ENCODE peak calls at places on chromosomes 5 and 9, in eight cellular contexts. O is PC-3, Q is GM23248, E is neural progenitor cell, X is GM23338, M is SK-N-SH, Y is OCI-LY7, D is HCT116. P is an unnamed sample.

GRCh38 chr5:133739381-133739780 is 127.0 kb upstream of the FSTL4 start:
- DNase-seq in O (no peak), Q (no peak), E (no peak), X (no peak), M (no peak), Y (no peak), D (no peak), P (no peak)

GRCh38 chr5:148482697-148483462 is 99.1 kb downstream of the FBXO38 start:
- DNase-seq in O (peak), Q (peak), E (peak), X (peak), M (peak), Y (peak), D (peak), P (peak)

GRCh38 chr5:124655211-124655880 is 91.1 kb downstream of the ZNF608 start:
- DNase-seq in O (peak), Q (peak), E (no peak), X (no peak), M (no peak), Y (peak), D (no peak), P (no peak)

GRCh38 chr9:14608521-14608920 is 84.7 kb downstream of the ZDHHC21 start:
- DNase-seq in O (no peak), Q (no peak), E (no peak), X (no peak), M (no peak), Y (no peak), D (no peak), P (no peak)

GRCh38 chr5:133328800-133329199 is 277.0 kb downstream of the HSPA4 start:
- DNase-seq in O (no peak), Q (no peak), E (no peak), X (no peak), M (no peak), Y (no peak), D (no peak), P (no peak)

GRCh38 chr9:93681316-93682154 is 105.2 kb downstream of the PHF2 start:
- DNase-seq in O (no peak), Q (no peak), E (no peak), X (no peak), M (peak), Y (no peak), D (no peak), P (peak)

GRCh38 chr5:41115281-41115680 is 44.1 kb upstream of the MROH2B start:
- DNase-seq in O (peak), Q (peak), E (no peak), X (peak), M (no peak), Y (no peak), D (no peak), P (no peak)

GRCh38 chr9:34976441-34976840 is 13.1 kb upstream of the DNAJB5 start:
- DNase-seq in O (no peak), Q (no peak), E (no peak), X (no peak), M (no peak), Y (no peak), D (no peak), P (no peak)

GRCh38 chr5:74946471-74946870 is 80.3 kb upstream of the FAM169A start:
- DNase-seq in O (no peak), Q (no peak), E (no peak), X (no peak), M (no peak), Y (no peak), D (no peak), P (no peak)

GRCh38 chr5:16558984-16559629 is 57.7 kb downstream of the RETREG1 start:
- DNase-seq in O (no peak), Q (no peak), E (peak), X (peak), M (no peak), Y (no peak), D (no peak), P (no peak)

GRCh38 chr5:105573575-105573974 is 2011.0 kb upstream of the NUDT12 start:
- DNase-seq in O (no peak), Q (no peak), E (no peak), X (no peak), M (no peak), Y (no peak), D (no peak), P (no peak)

GRCh38 chr9:128702949-128703615 is 779 bp downstream of the PKN3 start:
- DNase-seq in O (no peak), Q (peak), E (peak), X (peak), M (peak), Y (no peak), D (no peak), P (no peak)

DNA sequence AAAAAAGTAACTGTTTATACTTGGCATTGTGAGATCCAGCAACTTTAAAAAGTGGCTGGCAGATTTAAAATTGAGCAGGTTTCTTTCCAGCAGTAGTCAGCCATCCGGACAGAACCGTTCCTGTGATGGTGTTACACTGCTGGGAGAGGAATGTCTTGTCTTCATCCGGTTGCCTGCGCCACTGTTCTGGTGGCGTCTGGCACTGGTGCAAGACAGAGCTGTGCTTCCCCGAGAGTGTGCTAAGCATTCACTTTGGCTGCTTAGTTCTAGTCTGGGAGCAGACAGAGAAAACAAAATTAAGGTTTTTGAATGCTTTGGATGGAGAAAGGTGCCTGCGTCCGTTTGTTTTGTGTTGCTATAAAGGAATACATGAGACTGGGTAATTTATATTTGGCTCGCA is 35.5 kb upstream of the CREBRF start:
- DNase-seq in O (no peak), Q (no peak), E (no peak), X (no peak), M (no peak), Y (no peak), D (no peak), P (no peak)
- H3K27ac ChIP-seq in O (no peak), Q (no peak), E (no peak), X (no peak), M (no peak), Y (no peak), D (no peak), P (peak)

GRCh38 chr5:57097526-57097925 is 76.3 kb upstream of the GPBP1 start:
- DNase-seq in O (no peak), Q (no peak), E (no peak), X (no peak), M (no peak), Y (peak), D (no peak), P (peak)

GRCh38 chr5:57102905-57103255 is 71.0 kb upstream of the GPBP1 start:
- DNase-seq in O (no peak), Q (no peak), E (no peak), X (no peak), M (no peak), Y (no peak), D (no peak), P (peak)

GRCh38 chr5:57106661-57107060 is 67.2 kb upstream of the GPBP1 start:
- DNase-seq in O (no peak), Q (no peak), E (no peak), X (no peak), M (no peak), Y (no peak), D (no peak), P (no peak)

GRCh38 chr5:57103317-57103907 is 70.4 kb upstream of the GPBP1 start:
- DNase-seq in O (no peak), Q (no peak), E (no peak), X (no peak), M (no peak), Y (no peak), D (no peak), P (no peak)

GRCh38 chr5:57102189-57102904 is 71.5 kb upstream of the GPBP1 start:
- DNase-seq in O (no peak), Q (no peak), E (no peak), X (no peak), M (no peak), Y (no peak), D (no peak), P (no peak)
- TF ChIP-seq EZH2phosphoT487 in O (no peak), Q (no peak), E (no peak), X (no peak), M (no peak), Y (no peak), D (no peak), P (no peak)

GRCh38 chr5:80125962-80126480 is 90.9 kb downstream of the THBS4 start:
- DNase-seq in O (peak), Q (peak), E (no peak), X (no peak), M (no peak), Y (peak), D (peak), P (no peak)
- H3K27ac ChIP-seq in O (peak), Q (peak), E (no peak), X (no peak), M (peak), Y (no peak), D (peak), P (no peak)

DNA sequence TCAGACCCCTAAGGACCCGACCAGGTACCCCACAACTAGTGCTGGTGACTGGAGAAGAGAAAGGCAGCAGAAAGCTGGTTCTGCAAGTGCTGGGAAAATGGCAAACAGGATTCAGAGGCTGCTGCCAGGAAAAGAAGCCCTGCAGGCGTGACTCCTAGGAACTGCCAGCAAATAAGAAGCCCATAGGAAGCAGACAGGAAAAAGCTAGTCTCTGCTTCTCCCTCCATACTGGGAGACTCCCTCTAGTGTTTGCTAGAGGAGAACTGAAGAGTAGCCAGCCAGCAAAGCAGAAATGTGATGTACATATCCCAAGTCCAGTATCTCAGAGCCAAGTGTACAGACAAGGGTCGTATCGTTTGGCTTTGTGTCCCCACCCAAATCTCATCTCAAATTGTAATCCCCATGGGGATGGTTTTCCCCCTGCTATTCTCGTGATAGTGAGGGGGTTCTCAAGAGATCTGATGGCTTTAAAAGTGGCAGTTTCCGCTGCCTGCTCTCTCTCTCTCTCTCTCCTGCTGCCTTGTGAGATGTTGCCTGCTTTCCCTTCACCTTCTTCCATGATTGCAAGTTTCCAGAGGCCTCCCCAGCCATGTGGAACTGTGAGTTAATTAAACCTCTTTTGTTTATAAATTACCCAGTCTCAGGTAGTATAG is 38.1 kb upstream of the TUSC1 start:
- DNase-seq in O (peak), Q (peak), E (peak), X (peak), M (peak), Y (peak), D (no peak), P (peak)
- TF ChIP-seq EZH2phosphoT487 in O (no peak), Q (no peak), E (no peak), X (no peak), M (no peak), Y (no peak), D (no peak), P (no peak)

DNA sequence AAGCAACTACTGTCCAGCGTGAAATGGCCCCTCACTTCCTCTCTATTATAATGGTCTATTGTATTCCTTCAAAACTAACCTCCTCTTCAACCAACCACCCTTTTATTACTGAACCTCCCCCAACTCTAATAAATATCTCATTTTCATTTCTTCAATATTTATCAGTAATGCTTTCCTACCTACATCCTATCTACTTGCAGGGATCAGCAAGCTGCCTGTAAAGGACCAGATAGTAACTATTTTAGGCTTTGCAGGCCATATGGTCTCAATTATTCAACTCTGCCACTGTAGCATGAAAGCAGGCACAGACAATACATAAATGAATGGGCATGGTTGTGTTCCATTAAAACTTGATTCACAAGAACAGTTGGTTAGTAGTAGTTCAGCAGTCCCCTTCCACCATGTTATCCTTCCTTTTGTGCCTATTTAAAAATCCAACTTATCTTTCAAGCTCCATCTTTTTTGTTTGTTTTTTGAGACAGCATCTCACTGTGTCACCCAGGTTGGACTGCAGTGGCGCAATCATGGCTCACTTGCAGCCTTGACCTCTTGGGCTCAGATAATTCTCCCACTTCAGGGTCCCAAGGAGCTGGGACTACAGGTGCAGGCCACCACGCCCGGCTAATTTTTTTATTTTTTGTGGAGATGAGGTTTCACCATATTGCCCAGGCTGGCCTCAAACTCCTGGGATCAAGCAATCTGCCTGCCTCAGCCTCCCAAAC is 45.8 kb downstream of the PCDHGC5 start:
- DNase-seq in O (no peak), Q (no peak), E (no peak), X (no peak), M (peak), Y (no peak), D (no peak), P (no peak)
- H3K27ac ChIP-seq in O (no peak), Q (no peak), E (no peak), X (no peak), M (peak), Y (no peak), D (no peak), P (no peak)

GRCh38 chr9:79615038-79615437 is 43.3 kb downstream of the TLE4 start:
- DNase-seq in O (no peak), Q (no peak), E (no peak), X (no peak), M (peak), Y (peak), D (no peak), P (no peak)

GRCh38 chr9:79616013-79616412 is 44.2 kb downstream of the TLE4 start:
- DNase-seq in O (no peak), Q (peak), E (no peak), X (no peak), M (no peak), Y (no peak), D (no peak), P (no peak)

GRCh38 chr9:79619930-79620329 is 48.2 kb downstream of the TLE4 start:
- DNase-seq in O (peak), Q (no peak), E (no peak), X (no peak), M (no peak), Y (no peak), D (no peak), P (no peak)

GRCh38 chr9:79616971-79617370 is 45.2 kb downstream of the TLE4 start:
- DNase-seq in O (no peak), Q (no peak), E (no peak), X (no peak), M (no peak), Y (no peak), D (no peak), P (no peak)

GRCh38 chr9:79617395-79617794 is 45.6 kb downstream of the TLE4 start:
- DNase-seq in O (no peak), Q (peak), E (no peak), X (no peak), M (no peak), Y (no peak), D (no peak), P (no peak)
- TF ChIP-seq EZH2phosphoT487 in O (no peak), Q (no peak), E (no peak), X (no peak), M (no peak), Y (no peak), D (no peak), P (no peak)

P was measured in hepatocyte.